ENCODE peak calls at places on chromosomes 7 and 10, in five cellular contexts. A, D, M, O and G are unnamed samples.

GRCh38 chr10:80497187-80498038 is 40.3 kb upstream of the SH2D4B start:
- DNase-seq in A (no peak), M (no peak), O (no peak), D (peak; percentile 93), G (no peak)

GRCh38 chr10:22612316-22612715 is 102.1 kb downstream of the PIP4K2A start:
- DNase-seq in O (no peak), D (no peak), A (no peak), M (no peak), G (no peak)

GRCh38 chr10:27513451-27514191 is 9.5 kb downstream of the RAB18 start:
- DNase-seq in O (no peak), D (peak; percentile 11), M (no peak), A (no peak), G (no peak)

GRCh38 chr10:72886596-72887522 is 6.7 kb upstream of the OIT3 start:
- DNase-seq in M (no peak), O (peak; percentile 52), D (no peak), A (peak; percentile 23), G (no peak)

GRCh38 chr10:124070666-124071065 is 22.7 kb downstream of the CHST15 start:
- DNase-seq in M (no peak), D (no peak), O (no peak), A (no peak), G (no peak)

GRCh38 chr10:3544561-3544960 is 240.4 kb downstream of the KLF6 start:
- DNase-seq in M (no peak), O (no peak), A (no peak), D (no peak), G (no peak)

GRCh38 chr7:90222811-90223725 is 11.5 kb downstream of the STEAP2 start:
- DNase-seq in D (peak; percentile 83), O (peak; percentile 8), A (no peak), M (no peak), G (no peak)

GRCh38 chr10:71735709-71736569 is 16.4 kb upstream of the C10orf105 start:
- DNase-seq in O (no peak), A (no peak), M (no peak), D (no peak), G (no peak)

GRCh38 chr7:97006951-97007861 is 1.9 kb downstream of the DLX6 start:
- DNase-seq in D (no peak), O (peak; percentile 64), A (no peak), M (peak; percentile 13), G (no peak)

GRCh38 chr10:120979435-120980315 is 128.5 kb downstream of the WDR11 start:
- DNase-seq in M (peak; percentile 84), O (peak; percentile 75), D (no peak), A (peak; percentile 18), G (no peak)

GRCh38 chr7:79434867-79435266 is 18.6 kb downstream of the MAGI2 start:
- DNase-seq in O (no peak), A (no peak), M (no peak), D (no peak), G (no peak)

GRCh38 chr10:44388641-44389040 is 3.7 kb upstream of the CXCL12 start:
- DNase-seq in O (no peak), D (no peak), A (no peak), M (no peak), G (no peak)

GRCh38 chr10:49160110-49160509 is 26.3 kb upstream of the FAM170B start:
- DNase-seq in A (no peak), O (no peak), D (no peak), M (no peak), G (no peak)

GRCh38 chr7:105585850-105586500 is 4.7 kb upstream of the EFCAB10 start:
- DNase-seq in M (no peak), O (no peak), D (no peak), A (no peak), G (no peak)

GRCh38 chr10:31820794-31821369 is 107.7 kb downstream of the ARHGAP12 start:
- DNase-seq in M (no peak), O (no peak), A (no peak), D (no peak), G (no peak)

GRCh38 chr10:94706089-94706488 is 22.6 kb downstream of the CYP2C18 start:
- DNase-seq in O (no peak), D (no peak), A (no peak), M (no peak), G (no peak)

GRCh38 chr10:70518695-70519094 is 40.1 kb downstream of the PALD1 start:
- DNase-seq in A (no peak), M (no peak), O (no peak), D (no peak), G (no peak)

GRCh38 chr10:45000138-45000763 is 472 bp upstream of the ZNF22 start:
- DNase-seq in M (no peak), A (no peak), O (no peak), D (peak; percentile 76), G (no peak)

GRCh38 chr10:1240341-1240775 is 184.2 kb downstream of the WDR37 start:
- DNase-seq in M (peak; percentile 65), D (no peak), A (peak; percentile 47), O (no peak), G (no peak)

GRCh38 chr7:134602921-134603394 is 43.7 kb upstream of the BPGM start:
- DNase-seq in O (no peak), M (no peak), D (peak; percentile 39), A (no peak), G (peak; percentile 83)

GRCh38 chr7:143005632-143006260 is 21.2 kb downstream of the OR9A2 start:
- DNase-seq in M (no peak), A (no peak), O (no peak), D (no peak), G (no peak)

GRCh38 chr10:34403512-34403911 is 411.6 kb downstream of the PARD3 start:
- DNase-seq in D (peak; percentile 71), A (no peak), O (no peak), M (no peak), G (no peak)

GRCh38 chr10:46225597-46225996 is 61.2 kb upstream of the ANTXRL start:
- DNase-seq in D (no peak), A (no peak), M (no peak), O (no peak), G (no peak)

GRCh38 chr10:130112821-130113220 is 2.2 kb upstream of the C10orf143 start:
- DNase-seq in D (no peak), O (no peak), A (no peak), M (no peak), G (no peak)

GRCh38 chr7:154841731-154842331 is 161.1 kb downstream of the PAXIP1 start:
- DNase-seq in D (no peak), M (peak; percentile 83), O (peak; percentile 73), A (no peak), G (no peak)

DNA sequence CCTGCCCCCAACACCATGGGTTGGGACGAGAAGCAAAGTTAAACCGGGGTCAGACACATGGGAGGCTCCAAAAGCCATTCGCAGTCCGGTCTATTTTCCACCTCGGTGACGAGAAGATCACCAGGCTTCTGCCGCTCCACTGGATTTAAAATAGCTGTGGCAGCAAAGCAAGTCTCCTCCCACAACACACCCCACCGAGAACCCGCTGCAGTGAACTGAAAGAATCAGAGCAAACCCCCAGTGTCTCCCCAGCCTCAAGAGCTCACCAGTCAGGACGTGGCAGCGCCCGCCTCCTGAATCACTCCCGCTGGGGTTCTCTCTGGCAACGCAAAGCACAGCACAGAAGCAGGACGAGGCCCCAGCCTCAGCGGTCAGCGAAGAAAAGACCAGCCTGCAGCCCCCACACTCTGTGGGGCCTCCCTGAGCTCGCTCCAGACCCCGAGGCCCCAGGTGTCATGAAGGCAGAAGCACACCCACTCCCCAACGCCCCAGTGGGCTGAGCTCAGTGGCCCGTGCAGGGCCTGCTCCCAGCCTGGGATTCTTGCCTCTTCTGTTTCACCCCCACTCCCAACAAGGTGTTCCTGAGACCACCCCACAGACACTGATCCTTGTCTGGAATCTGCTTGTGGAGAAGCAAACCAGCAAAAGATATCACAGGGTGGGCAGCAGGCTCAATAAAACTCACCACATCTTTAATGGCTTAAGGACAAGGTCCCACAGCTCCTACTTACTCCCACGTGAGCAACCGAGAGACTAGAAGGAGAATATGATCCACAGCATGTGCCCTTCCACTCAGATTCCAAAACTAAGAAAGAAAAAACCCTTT is 126.0 kb upstream of the PPP2R2D start:
- DNase-seq in M (no peak), O (no peak), A (no peak), D (no peak), G (no peak)
- H3K9ac ChIP-seq in M (no peak overlapping the region), O (no peak overlapping the region), A (no peak overlapping the region), D (no peak overlapping the region), G (no peak overlapping the region)

DNA sequence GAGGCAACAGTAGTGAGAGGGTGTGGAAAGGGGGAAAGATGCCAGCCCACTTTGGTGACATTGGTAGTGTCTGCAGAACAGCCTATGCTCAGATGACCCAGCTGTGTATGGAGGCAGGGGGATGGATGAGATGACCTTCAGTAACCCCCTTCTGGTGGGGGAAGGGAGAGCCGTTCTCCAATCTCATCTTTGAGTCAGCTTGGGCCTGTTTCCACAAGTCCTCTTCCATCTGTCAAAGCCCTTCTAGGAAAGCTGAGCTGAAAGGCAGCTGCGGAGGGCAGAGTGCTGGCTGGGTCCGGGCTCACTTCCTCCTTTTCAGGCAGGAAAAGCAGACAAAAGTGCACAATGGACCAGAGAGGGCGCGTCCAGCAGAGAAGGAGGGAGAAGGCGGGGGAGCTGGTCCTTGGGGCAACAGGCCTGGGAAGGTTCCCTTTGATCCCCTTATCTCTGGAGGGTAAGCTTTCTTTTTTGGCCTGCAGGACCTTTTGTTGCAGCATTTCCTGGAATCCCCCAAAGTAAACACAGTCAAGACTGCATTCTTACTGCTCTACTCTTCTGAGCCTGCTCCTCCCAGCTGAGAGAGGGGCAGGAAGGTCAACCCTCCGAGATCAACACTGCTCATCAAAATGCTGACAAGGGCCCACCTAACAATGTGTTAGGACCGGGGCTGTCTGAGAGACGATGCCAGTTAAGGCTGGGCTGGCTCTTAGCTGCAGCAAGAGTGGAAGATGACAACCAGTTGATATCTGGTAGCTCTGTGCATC is 1.2 kb upstream of the LRMDA start:
- DNase-seq in O (peak; percentile 94), M (no peak), D (no peak), A (peak; percentile 43), G (no peak)
- H3K4me3 ChIP-seq in O (peak overlapping the region; percentile 9), M (no peak overlapping the region), D (no peak overlapping the region), A (no peak overlapping the region), G (no peak overlapping the region)

DNA sequence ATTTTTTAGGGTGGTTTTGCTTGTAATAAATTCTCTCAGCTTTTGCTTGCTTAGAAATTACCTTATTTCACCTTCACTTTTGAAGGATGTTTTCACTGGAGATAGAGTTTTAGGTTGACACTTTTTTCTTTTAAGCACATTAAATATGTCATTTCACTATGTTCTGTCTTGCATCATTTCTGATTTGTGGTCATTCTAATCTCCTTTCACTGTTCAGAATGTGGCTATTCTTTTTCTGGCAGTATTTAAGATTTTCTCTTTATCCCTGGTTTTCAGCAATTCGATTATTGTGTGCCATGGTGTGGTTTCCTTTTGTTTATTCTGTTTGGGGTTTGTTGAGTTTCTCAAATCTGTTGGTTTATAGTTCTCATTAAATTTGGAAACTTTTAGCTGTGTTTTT is 1065.6 kb downstream of the KCNMA1 start:
- DNase-seq in O (no peak), D (no peak), A (no peak), M (no peak), G (no peak)
- H3K9me3 ChIP-seq in O (no peaks in the 10 kb centered on the region), D (no peaks in the 10 kb centered on the region), A (peaks cover 10% of the 10 kb centered on the region), M (no peaks in the 10 kb centered on the region), G (no peaks in the 10 kb centered on the region)

GRCh38 chr10:113004219-113004618 is 54.2 kb downstream of the TCF7L2 start:
- DNase-seq in A (no peak), O (no peak), D (no peak), M (no peak), G (no peak)

GRCh38 chr10:113001599-113002448 is 51.8 kb downstream of the TCF7L2 start:
- DNase-seq in A (no peak), M (no peak), O (no peak), D (no peak), G (no peak)

GRCh38 chr10:113000876-113001598 is 51.0 kb downstream of the TCF7L2 start:
- DNase-seq in O (peak; percentile 39), D (no peak), A (no peak), M (no peak), G (no peak)

GRCh38 chr10:113002449-113002777 is 52.4 kb downstream of the TCF7L2 start:
- DNase-seq in A (no peak), O (no peak), D (no peak), M (no peak), G (no peak)

GRCh38 chr10:113003032-113003431 is 53.0 kb downstream of the TCF7L2 start:
- DNase-seq in D (no peak), M (no peak), A (no peak), O (no peak), G (no peak)
- H3K9ac ChIP-seq in D (no peak overlapping the region), M (no peak overlapping the region), A (no peak overlapping the region), O (no peak overlapping the region), G (no peak overlapping the region)